ENCODE peak calls at places on chromosomes 5 and 9, in five cellular contexts. B, T, L, U and J are unnamed samples.

GRCh38 chr5:139795074-139796001 is at the start of gene PSD2:
- DNase-seq in L (no peak), T (no peak), B (no peak), U (no peak), J (peak)

GRCh38 chr5:170139786-170140335 is 34.2 kb downstream of the FOXI1 start:
- DNase-seq in L (no peak), B (no peak), U (no peak), T (no peak), J (no peak)

GRCh38 chr9:125066839-125067619 is 76.3 kb downstream of the SCAI start:
- DNase-seq in B (no peak), U (no peak), T (no peak), L (no peak), J (no peak)

GRCh38 chr9:36956908-36957307 is 77.2 kb downstream of the PAX5 start:
- DNase-seq in T (no peak), U (no peak), L (no peak), B (no peak), J (no peak)

GRCh38 chr5:61881821-61882220 is 424.2 kb upstream of the KIF2A start:
- DNase-seq in U (no peak), L (no peak), B (no peak), T (no peak), J (no peak)

GRCh38 chr5:62494772-62495171 is 82.2 kb downstream of the IPO11 start:
- DNase-seq in T (no peak), L (no peak), U (no peak), B (no peak), J (no peak)

GRCh38 chr9:32968101-32969011 is 33.1 kb downstream of the APTX start:
- DNase-seq in T (peak), U (peak), L (peak), B (peak), J (peak)

GRCh38 chr5:162248107-162248713 is 180.6 kb downstream of the GABRG2 start:
- DNase-seq in T (peak), B (peak), L (peak), U (peak), J (no peak)

GRCh38 chr5:124252094-124252750 is 494.2 kb downstream of the ZNF608 start:
- DNase-seq in U (no peak), T (no peak), B (no peak), L (no peak), J (no peak)

GRCh38 chr5:56282241-56282640 is 49.1 kb upstream of the ANKRD55 start:
- DNase-seq in T (no peak), L (peak), U (no peak), B (no peak), J (no peak)

GRCh38 chr9:82148849-82149544 is 160.4 kb downstream of the SPATA31D1 start:
- DNase-seq in T (no peak), B (no peak), L (no peak), U (no peak), J (no peak)

GRCh38 chr9:8648271-8648670 is 848.7 kb upstream of the DMAC1 start:
- DNase-seq in T (no peak), L (no peak), U (no peak), B (no peak), J (no peak)

GRCh38 chr9:129761901-129762359 is 9.1 kb upstream of the PTGES start:
- DNase-seq in B (no peak), T (no peak), L (peak), U (no peak), J (no peak)

GRCh38 chr5:174145821-174146220 is 100.3 kb downstream of the NSG2 start:
- DNase-seq in T (no peak), L (peak), B (no peak), U (no peak), J (no peak)

GRCh38 chr5:129400395-129400983 is 59.6 kb upstream of the ADAMTS19 start:
- DNase-seq in U (no peak), L (peak), T (peak), B (no peak), J (no peak)
- TF ChIP-seq CTCF in U (no peak), L (peak), T (peak), B (peak), J (no peak)

DNA sequence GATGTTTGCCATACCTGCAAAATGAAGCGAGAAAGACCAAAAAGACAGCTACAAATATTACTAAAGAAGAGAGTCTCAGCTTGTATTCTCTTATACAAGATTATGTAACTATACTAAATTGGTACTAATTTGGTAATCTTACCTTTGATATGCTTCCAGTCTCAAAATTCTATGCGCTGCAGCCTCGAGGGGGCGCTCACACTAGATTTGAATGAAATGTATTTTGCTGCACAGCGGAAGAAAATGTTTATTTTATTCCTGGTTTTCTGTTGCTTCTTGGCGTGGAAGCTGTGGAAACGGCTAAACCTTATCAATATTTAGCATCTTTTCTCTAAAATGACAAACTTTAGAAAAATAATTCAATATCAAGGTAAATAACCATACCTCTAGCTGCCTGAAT is 267.0 kb upstream of the NUDT12 start:
- DNase-seq in T (no peak), U (peak), L (peak), B (peak), J (no peak)
- TF ChIP-seq CTCF in T (peak), U (peak), L (peak), B (peak), J (peak)

GRCh38 chr9:105541838-105542237 is 16.1 kb upstream of the FKTN start:
- DNase-seq in U (peak), L (no peak), T (no peak), B (no peak), J (peak)

GRCh38 chr9:105535920-105536668 is 21.8 kb upstream of the FKTN start:
- DNase-seq in B (no peak), T (no peak), L (no peak), U (no peak), J (no peak)

DNA sequence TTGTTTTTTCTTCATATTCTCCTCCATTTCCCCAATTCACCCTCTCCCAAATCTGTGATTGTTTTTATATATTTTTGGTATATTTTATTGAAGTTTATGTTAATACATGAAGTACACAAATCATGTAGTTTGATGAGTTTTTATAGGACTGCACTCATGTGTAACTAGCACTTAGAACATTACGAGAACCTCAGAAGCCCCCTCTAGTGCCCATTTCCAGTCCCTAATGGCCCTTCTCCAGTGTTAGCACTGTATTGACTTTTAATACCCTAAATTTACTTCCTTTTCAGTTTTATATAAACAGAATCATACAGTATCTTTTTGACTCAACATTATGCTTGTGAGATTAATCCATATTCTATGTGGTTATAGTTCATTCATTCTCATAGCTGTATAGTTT is 18.5 kb upstream of the FKTN start:
- DNase-seq in T (no peak), L (peak), U (no peak), B (no peak), J (no peak)
- TF ChIP-seq CTCF in T (no peak), L (peak), U (no peak), B (no peak), J (no peak)

GRCh38 chr5:179276838-179277395 is 68.3 kb downstream of the ADAMTS2 start:
- DNase-seq in U (no peak), B (peak), L (no peak), T (no peak), J (no peak)
- TF ChIP-seq CTCF in U (no peak), B (peak), L (no peak), T (no peak), J (no peak)

GRCh38 chr5:141691867-141692532 is 10.0 kb upstream of the ARAP3 start:
- DNase-seq in L (peak), U (peak), B (peak), T (peak), J (peak)
- TF ChIP-seq CTCF in L (peak), U (peak), B (peak), T (peak), J (peak)

DNA sequence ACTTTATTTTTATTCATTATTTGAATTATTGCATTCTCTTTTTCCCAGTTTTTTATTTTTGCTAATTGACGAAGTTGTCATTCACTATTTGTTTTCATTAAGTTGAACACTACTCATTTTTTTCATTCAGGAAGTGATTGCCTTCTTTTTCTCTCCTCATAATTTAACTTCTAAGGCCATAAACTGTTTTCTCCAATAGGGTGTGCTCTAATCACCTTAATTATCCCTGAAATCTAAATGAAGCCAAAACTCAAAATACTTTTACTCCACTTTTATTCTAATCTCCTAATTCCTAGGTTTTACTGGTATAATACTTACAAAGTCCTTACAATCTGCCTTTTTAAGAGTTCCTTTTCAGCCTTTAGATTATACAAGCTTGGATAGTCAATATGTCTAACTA is 2.9 kb upstream of the OR13C2 start:
- DNase-seq in L (peak), B (no peak), U (no peak), T (no peak), J (no peak)
- TF ChIP-seq CTCF in L (peak), B (peak), U (peak), T (no peak), J (no peak)

GRCh38 chr9:95088421-95089161 is 228.9 kb downstream of the FANCC start:
- DNase-seq in U (no peak), L (no peak), B (no peak), T (no peak), J (no peak)

GRCh38 chr9:95086564-95086955 is 230.9 kb downstream of the FANCC start:
- DNase-seq in T (no peak), B (no peak), L (no peak), U (no peak), J (no peak)

GRCh38 chr9:95089257-95089873 is 228.1 kb downstream of the FANCC start:
- DNase-seq in T (no peak), U (no peak), L (no peak), B (no peak), J (no peak)

GRCh38 chr9:95085861-95086563 is 231.5 kb downstream of the FANCC start:
- DNase-seq in L (no peak), U (no peak), B (no peak), T (no peak), J (no peak)

GRCh38 chr9:95087659-95088242 is 229.8 kb downstream of the FANCC start:
- DNase-seq in B (no peak), L (peak), T (peak), U (no peak), J (peak)
- TF ChIP-seq CTCF in B (no peak), L (peak), T (peak), U (peak), J (no peak)

GRCh38 chr5:109917966-109918365 is 228.2 kb downstream of the MAN2A1 start:
- DNase-seq in U (no peak), L (no peak), T (no peak), B (no peak), J (no peak)

GRCh38 chr5:109920736-109921135 is 231.0 kb downstream of the MAN2A1 start:
- DNase-seq in U (no peak), B (no peak), L (no peak), T (no peak), J (no peak)

GRCh38 chr5:109924708-109925107 is 235.0 kb downstream of the MAN2A1 start:
- DNase-seq in L (no peak), T (no peak), U (no peak), B (no peak), J (no peak)

GRCh38 chr5:109922396-109922995 is 232.8 kb downstream of the MAN2A1 start:
- DNase-seq in T (no peak), B (no peak), U (no peak), L (no peak), J (no peak)

DNA sequence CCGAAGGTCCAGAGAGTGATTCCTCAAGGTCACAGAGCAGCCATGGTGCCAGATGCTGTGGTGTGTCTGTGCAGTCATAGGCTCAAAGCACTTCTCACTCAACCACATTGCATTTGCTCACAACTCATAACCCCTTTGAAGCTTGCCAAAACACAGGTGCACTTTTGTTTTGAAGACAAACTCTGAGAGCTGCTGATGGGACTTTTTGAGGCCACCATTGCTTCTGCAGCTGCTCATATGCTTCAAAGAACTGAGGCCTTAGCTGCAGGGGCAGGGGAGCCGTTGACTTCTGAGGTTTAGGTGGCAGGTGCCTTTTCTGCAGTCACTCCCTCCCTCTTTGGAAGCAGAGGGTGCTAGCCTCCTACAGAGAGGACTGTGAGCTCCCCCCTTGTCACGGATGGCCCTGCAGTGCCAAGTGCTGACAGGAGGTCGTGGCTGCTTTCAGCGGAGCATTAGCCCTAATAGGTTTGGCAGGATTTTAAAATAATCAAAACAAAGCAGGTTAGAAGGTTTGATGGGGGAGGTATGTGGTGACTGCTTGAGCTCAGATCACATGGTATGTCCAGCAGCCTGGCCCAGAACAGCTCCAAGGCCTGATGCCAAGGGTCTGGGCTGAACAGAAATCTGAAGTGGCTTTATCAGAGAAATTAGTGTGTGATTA is 232.1 kb downstream of the MAN2A1 start:
- DNase-seq in B (no peak), T (no peak), U (no peak), L (no peak), J (no peak)
- TF ChIP-seq CTCF in B (no peak), T (no peak), U (no peak), L (no peak), J (no peak)